ENCODE peak calls at places on chromosome 20, in nine cellular contexts. P is testis, C is Peyer's patch, F is tibial nerve, W is body of pancreas, B is GM12892, G is esophagus squamous epithelium, T is transverse colon, O is uterus. I is an unnamed sample.

GRCh38 chr20:2759143-2759542 is 41.3 kb downstream of the CPXM1 start:
- DNase-seq in P (no peak), C (no peak), F (no peak), W (no peak), B (no peak), G (no peak), T (no peak), O (no peak), I (no peak)

GRCh38 chr20:37525810-37526209 is 1.9 kb downstream of the BLCAP start:
- DNase-seq in P (no peak), C (no peak), F (no peak), W (no peak), B (no peak), G (no peak), T (peak; percentile 4), O (no peak), I (no peak)

GRCh38 chr20:53130819-53131218 is 158.7 kb downstream of the TSHZ2 start:
- DNase-seq in P (no peak), C (no peak), F (no peak), W (no peak), B (no peak), G (no peak), T (no peak), O (no peak), I (no peak)

GRCh38 chr20:19806806-19807691 is 49.0 kb downstream of the RIN2 start:
- DNase-seq in P (no peak), C (no peak), F (no peak), W (peak; percentile 34), B (no peak), G (no peak), T (no peak), O (no peak), I (no peak)

GRCh38 chr20:43183526-43183925 is 6.2 kb downstream of the PTPRT start:
- DNase-seq in P (no peak), C (no peak), F (no peak), W (no peak), B (no peak), G (no peak), T (no peak), O (no peak), I (no peak)

GRCh38 chr20:23725102-23725501 is 25.6 kb downstream of the CST1 start:
- DNase-seq in P (no peak), C (no peak), F (no peak), W (no peak), B (no peak), G (no peak), T (no peak), O (no peak), I (no peak)

GRCh38 chr20:46119028-46119546 is 973 bp downstream of the CD40 start:
- DNase-seq in P (no peak), C (no peak), F (no peak), W (no peak), B (peak; percentile 46), G (no peak), T (no peak), O (no peak), I (no peak)

GRCh38 chr20:10708342-10709185 is 34.8 kb upstream of the JAG1 start:
- DNase-seq in P (no peak), C (no peak), F (no peak), W (no peak), B (no peak), G (no peak), T (no peak), O (no peak), I (peak; percentile 20)

GRCh38 chr20:3889489-3890409 is 562 bp downstream of the PANK2 start:
- DNase-seq in P (peak; percentile 62), C (peak; percentile 71), F (no peak), W (peak; percentile 30), B (peak; percentile 43), G (no peak), T (peak; percentile 50), O (peak; percentile 43), I (no peak)

GRCh38 chr20:33178726-33179125 is 10.8 kb downstream of the BPIFA2 start:
- DNase-seq in P (no peak), C (no peak), F (no peak), W (no peak), B (no peak), G (no peak), T (no peak), O (no peak), I (no peak)

DNA sequence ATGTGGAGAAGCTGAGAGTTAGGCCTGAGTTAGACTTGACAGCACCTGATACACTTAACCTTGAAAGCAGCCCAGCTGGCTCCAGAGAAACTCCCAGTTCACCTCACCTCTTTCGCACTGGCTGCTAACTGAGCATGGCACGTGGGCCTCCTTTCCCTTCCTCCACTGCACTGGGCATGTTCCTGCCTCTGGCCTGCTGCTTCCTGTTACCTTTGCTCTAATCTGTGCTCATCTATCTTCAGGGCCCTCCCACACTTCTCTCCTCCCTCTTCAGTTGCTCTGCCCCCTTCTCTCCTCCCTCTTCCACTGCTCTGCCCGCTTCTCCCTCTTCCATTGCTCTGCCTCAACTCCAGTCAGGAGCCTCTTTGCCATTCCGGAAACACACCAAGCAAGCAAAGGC is 13.7 kb upstream of the UBE2V1 start:
- DNase-seq in P (no peak), C (peak; percentile 76), F (no peak), W (peak; percentile 78), B (no peak), G (no peak), T (peak; percentile 77), O (no peak), I (no peak)
- TF ChIP-seq POLR2A in P (no peak), C (no peak), F (no peak), W (no peak), B (no peak), G (no peak), T (no peak), O (no peak), I (no peak)

GRCh38 chr20:63275825-63276224 is 3.2 kb downstream of the ARFGAP1 start:
- DNase-seq in P (no peak), C (no peak), F (no peak), W (no peak), B (no peak), G (no peak), T (no peak), O (no peak), I (no peak)
- TF ChIP-seq POLR2A in P (no peak), C (no peak), F (no peak), W (no peak), B (no peak), G (no peak), T (no peak), O (no peak), I (no peak)

DNA sequence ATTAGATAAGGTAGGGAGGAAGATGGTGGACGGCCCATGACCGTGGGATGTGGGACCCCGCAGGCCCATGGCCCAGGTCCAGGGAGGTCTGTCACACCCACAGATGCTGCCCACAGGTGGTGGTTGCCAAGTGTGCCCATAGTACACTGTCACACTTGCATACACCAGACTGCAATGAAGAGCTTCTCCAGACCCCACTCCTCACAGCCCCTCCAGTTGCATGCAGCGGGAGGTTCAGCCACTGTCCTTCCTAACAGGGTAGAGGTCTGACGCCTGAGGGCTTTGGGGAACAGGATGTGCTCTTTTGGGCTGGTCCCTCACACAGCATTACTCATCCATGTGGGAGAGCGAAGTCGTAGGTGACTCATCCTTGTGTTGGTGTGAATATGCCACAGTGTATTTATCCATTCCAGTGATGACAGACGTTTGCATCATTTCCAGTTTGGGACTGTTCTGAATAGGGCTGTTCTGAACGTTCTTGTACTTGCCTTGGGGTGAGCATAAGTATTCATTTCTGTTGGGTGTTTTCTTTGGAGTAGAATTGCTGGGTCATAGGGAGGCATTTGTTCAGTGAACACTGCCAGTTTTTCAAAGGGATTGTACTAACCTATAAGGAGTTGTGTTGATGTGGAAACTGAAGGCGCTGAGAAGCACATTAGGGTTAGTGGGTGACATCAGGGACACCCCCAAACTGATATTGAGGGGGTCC is 10.1 kb upstream of the PYGB start:
- DNase-seq in P (no peak), C (no peak), F (peak; percentile 80), W (no peak), B (no peak), G (peak; percentile 12), T (peak; percentile 51), O (peak; percentile 50), I (peak; percentile 92)
- TF ChIP-seq POLR2A in P (no peak), C (no peak), F (no peak), W (no peak), B (no peak), G (no peak), T (no peak), O (no peak), I (peak; percentile 29)

GRCh38 chr20:50292324-50293243 is 102.0 kb downstream of the CEBPB start:
- DNase-seq in P (peak; percentile 91), C (peak; percentile 79), F (peak; percentile 96), W (peak; percentile 81), B (no peak), G (peak; percentile 27), T (peak; percentile 83), O (peak; percentile 98), I (peak; percentile 90)
- TF ChIP-seq POLR2A in P (no peak), C (no peak), F (no peak), W (no peak), B (no peak), G (no peak), T (no peak), O (no peak), I (peak; percentile 35)

GRCh38 chr20:34315236-34315635 is 12.1 kb upstream of the AHCY start:
- DNase-seq in P (no peak), C (no peak), F (no peak), W (no peak), B (no peak), G (no peak), T (no peak), O (no peak), I (no peak)
- TF ChIP-seq POLR2A in P (no peak), C (no peak), F (no peak), W (no peak), B (no peak), G (no peak), T (no peak), O (no peak), I (no peak)

I was measured in H54.